ENCODE peak calls at places on chromosomes 3 and 15, in six cellular contexts. P is lung, B is ascending aorta, M is coronary artery, A is esophagus squamous epithelium, S is thoracic aorta. U is an unnamed sample.

GRCh38 chr3:124229407-124229806 is 237.5 kb upstream of the ROPN1 start:
- DNase-seq in A (no peak), S (no peak), P (no peak), M (no peak), B (no peak), U (no peak)

GRCh38 chr3:11544413-11545181 is 99.1 kb downstream of the VGLL4 start:
- DNase-seq in A (no peak), B (no peak), S (no peak), M (no peak), P (no peak), U (no peak)

GRCh38 chr3:19543212-19543841 is 390.7 kb downstream of the EFHB start:
- DNase-seq in B (no peak), M (no peak), P (no peak), S (no peak), A (no peak), U (no peak)

GRCh38 chr15:58549780-58550064 is 117.9 kb downstream of the LIPC start:
- DNase-seq in B (no peak), M (no peak), S (no peak), P (no peak), A (no peak), U (no peak)

GRCh38 chr15:91535856-91536500 is 317.5 kb upstream of the SLCO3A1 start:
- DNase-seq in P (no peak), A (no peak), B (no peak), S (no peak), M (no peak), U (no peak)

GRCh38 chr3:195080125-195080524 is 190.8 kb downstream of the XXYLT1 start:
- DNase-seq in P (no peak), M (no peak), A (no peak), B (no peak), S (no peak), U (no peak)

GRCh38 chr3:187763850-187764648 is 18.8 kb upstream of the BCL6 start:
- DNase-seq in P (no peak), M (no peak), A (no peak), S (no peak), B (no peak), U (no peak)

GRCh38 chr15:66114863-66115425 is 138.6 kb downstream of the MEGF11 start:
- DNase-seq in S (no peak), B (no peak), P (no peak), M (no peak), A (no peak), U (no peak)

GRCh38 chr3:186663351-186664118 is 2.3 kb upstream of the HRG start:
- DNase-seq in P (no peak), S (no peak), B (no peak), M (no peak), A (no peak), U (no peak)

GRCh38 chr3:127483005-127483641 is 107.4 kb downstream of the TPRA1 start:
- DNase-seq in S (no peak), M (peak; percentile 43), P (no peak), A (no peak), B (no peak), U (peak; percentile 32)

GRCh38 chr15:38069506-38069905 is 135.1 kb downstream of the TMCO5A start:
- DNase-seq in P (peak; percentile 64), M (no peak), A (no peak), B (peak; percentile 40), S (peak; percentile 40), U (no peak)

GRCh38 chr3:9503283-9503682 is 50.3 kb downstream of the LHFPL4 start:
- DNase-seq in S (no peak), A (no peak), M (no peak), P (peak; percentile 70), B (no peak), U (no peak)

GRCh38 chr15:100775581-100776185 is 103.9 kb upstream of the ALDH1A3 start:
- DNase-seq in B (no peak), P (no peak), M (no peak), S (no peak), A (no peak), U (no peak)

GRCh38 chr15:76059320-76060097 is at the start of gene TMEM266:
- DNase-seq in S (no peak), P (no peak), A (no peak), B (no peak), M (no peak), U (no peak)

GRCh38 chr15:34905047-34905446 is 64.5 kb downstream of the AQR start:
- DNase-seq in M (no peak), A (no peak), B (no peak), P (no peak), S (no peak), U (no peak)

GRCh38 chr15:59594991-59595390 is 16.6 kb upstream of the GCNT3 start:
- DNase-seq in M (no peak), A (no peak), B (no peak), P (no peak), S (no peak), U (no peak)